ENCODE peak calls at places on chromosomes 6 and 20, in six cellular contexts. N is uterus, M is AG09319, O is BJ, A is astrocyte of the spinal cord, K is psoas muscle. G is an unnamed sample.

GRCh38 chr6:57242505-57242904 is 20.4 kb upstream of the RAB23 start:
- DNase-seq in N (no peak), M (peak), O (peak), A (peak), K (no peak), G (no peak)

GRCh38 chr20:49979030-49979832 is 3.5 kb upstream of the SNAI1 start:
- DNase-seq in N (peak), M (no peak), O (no peak), A (peak), K (no peak), G (peak)

GRCh38 chr6:110514818-110515217 is 38.4 kb upstream of the SLC22A16 start:
- DNase-seq in N (no peak), M (no peak), O (no peak), A (no peak), K (no peak), G (peak)

GRCh38 chr6:132344811-132345210 is 56.5 kb downstream of the MOXD1 start:
- DNase-seq in N (no peak), M (no peak), O (no peak), A (no peak), K (no peak), G (no peak)

GRCh38 chr6:158060447-158061360 is 79.0 kb downstream of the SYNJ2 start:
- DNase-seq in N (peak), M (peak), O (peak), A (peak), K (peak), G (peak)

GRCh38 chr20:52937701-52938100 is 34.5 kb upstream of the TSHZ2 start:
- DNase-seq in N (no peak), M (no peak), O (no peak), A (peak), K (no peak), G (no peak)

GRCh38 chr6:19327684-19328083 is 509.5 kb upstream of the ID4 start:
- DNase-seq in N (peak), M (no peak), O (no peak), A (no peak), K (no peak), G (no peak)

GRCh38 chr6:166449036-166449435 is 66.3 kb upstream of the MPC1 start:
- DNase-seq in N (no peak), M (no peak), O (no peak), A (no peak), K (no peak), G (no peak)

GRCh38 chr6:168024951-168025510 is 27.6 kb downstream of the KIF25 start:
- DNase-seq in N (no peak), M (no peak), O (no peak), A (no peak), K (no peak), G (no peak)

GRCh38 chr6:15001511-15001910 is 244.4 kb upstream of the JARID2 start:
- DNase-seq in N (no peak), M (no peak), O (no peak), A (no peak), K (no peak), G (no peak)

GRCh38 chr20:41005361-41005729 is 23.3 kb upstream of the TOP1 start:
- DNase-seq in N (peak), M (peak), O (peak), A (peak), K (peak), G (peak)

GRCh38 chr6:70166088-70166958 is 136.6 kb downstream of the COL9A1 start:
- DNase-seq in N (no peak), M (peak), O (no peak), A (peak), K (peak), G (peak)

GRCh38 chr6:112148103-112148502 is 60.7 kb downstream of the FAM229B start:
- DNase-seq in N (no peak), M (no peak), O (no peak), A (no peak), K (no peak), G (no peak)

GRCh38 chr20:50054626-50055511 is 58.1 kb downstream of the UBE2V1 start:
- DNase-seq in N (peak), M (peak), O (no peak), A (peak), K (peak), G (no peak)

GRCh38 chr20:62603021-62603906 is 39.0 kb upstream of the SLCO4A1 start:
- DNase-seq in N (no peak), M (no peak), O (no peak), A (peak), K (peak), G (peak)

GRCh38 chr6:80638222-80639055 is 532.0 kb downstream of the BCKDHB start:
- DNase-seq in N (no peak), M (peak), O (peak), A (peak), K (peak), G (peak)

GRCh38 chr6:44152109-44152461 is 6.5 kb upstream of the CAPN11 start:
- DNase-seq in N (no peak), M (no peak), O (no peak), A (no peak), K (no peak), G (no peak)

GRCh38 chr20:23403721-23404120 is 17.6 kb downstream of the NAPB start:
- DNase-seq in N (no peak), M (no peak), O (no peak), A (no peak), K (no peak), G (no peak)

GRCh38 chr20:63657937-63658748 is at the start of gene RTEL1:
- DNase-seq in N (peak), M (peak), O (peak), A (peak), K (peak), G (peak)

G was measured in Kasumi-1.